ENCODE peak calls at places on chromosomes 4 and X, in nine cellular contexts. B, M, H, D, L, X, V, W and U are unnamed samples.

GRCh38 chr4:126440297-126440696 is 1125.5 kb downstream of the FAT4 start:
- DNase-seq in B (no peak), M (no peak), H (no peak), D (no peak), L (no peak), X (no peak), V (no peak), W (no peak), U (no peak)

GRCh38 chr4:6974138-6974848 is 64.7 kb downstream of the TBC1D14 start:
- DNase-seq in B (peak), M (peak), H (peak), D (peak), L (peak), X (peak), V (peak), W (peak), U (peak)

GRCh38 chr4:125956281-125956680 is 641.5 kb downstream of the FAT4 start:
- DNase-seq in B (no peak), M (no peak), H (no peak), D (no peak), L (no peak), X (no peak), V (no peak), W (no peak), U (no peak)

GRCh38 chr4:7610841-7611240 is 176.1 kb upstream of the PSAPL1 start:
- DNase-seq in B (no peak), M (no peak), H (no peak), D (no peak), L (no peak), X (no peak), V (no peak), W (no peak), U (no peak)

GRCh38 chr4:101019941-101020401 is 327.4 kb downstream of the PPP3CA start:
- DNase-seq in B (no peak), M (no peak), H (no peak), D (no peak), L (no peak), X (peak), V (peak), W (no peak), U (no peak)

GRCh38 chr4:37528161-37528560 is 158.0 kb downstream of the RELL1 start:
- DNase-seq in B (no peak), M (no peak), H (peak), D (peak), L (no peak), X (peak), V (no peak), W (no peak), U (no peak)

GRCh38 chr4:1172228-1172851 is at the start of gene SPON2:
- DNase-seq in B (no peak), M (no peak), H (no peak), D (no peak), L (no peak), X (no peak), V (no peak), W (no peak), U (peak)

GRCh38 chrX:152904151-152905080 is 6.5 kb downstream of the ZNF185 start:
- DNase-seq in B (peak), M (peak), H (no peak), D (no peak), L (no peak), X (no peak), V (peak), W (peak), U (peak)

GRCh38 chrX:14698770-14699169 is 169.4 kb downstream of the GLRA2 start:
- DNase-seq in B (no peak), M (no peak), H (no peak), D (no peak), L (no peak), X (no peak), V (no peak), W (no peak), U (no peak)

GRCh38 chrX:13364230-13364629 is 44.4 kb upstream of the ATXN3L start:
- DNase-seq in B (no peak), M (no peak), H (no peak), D (no peak), L (no peak), X (no peak), V (no peak), W (no peak), U (no peak)

GRCh38 chr4:98664959-98665358 is 6.5 kb upstream of the TSPAN5 start:
- DNase-seq in B (no peak), M (no peak), H (no peak), D (no peak), L (no peak), X (no peak), V (no peak), W (no peak), U (no peak)

GRCh38 chr4:94545296-94545695 is 93.6 kb downstream of the PDLIM5 start:
- DNase-seq in B (peak), M (no peak), H (no peak), D (no peak), L (no peak), X (peak), V (no peak), W (no peak), U (no peak)

GRCh38 chr4:177118596-177118995 is 191.1 kb upstream of the NEIL3 start:
- DNase-seq in B (peak), M (no peak), H (no peak), D (no peak), L (no peak), X (peak), V (no peak), W (no peak), U (no peak)

GRCh38 chr4:175176710-175177109 is 258.6 kb downstream of the ADAM29 start:
- DNase-seq in B (no peak), M (no peak), H (no peak), D (no peak), L (no peak), X (no peak), V (peak), W (no peak), U (no peak)

GRCh38 chr4:31045724-31046318 is 325.7 kb downstream of the PCDH7 start:
- DNase-seq in B (peak), M (peak), H (no peak), D (peak), L (no peak), X (peak), V (peak), W (peak), U (no peak)

GRCh38 chrX:2348225-2348624 is 152.6 kb downstream of the DHRSX start:
- DNase-seq in B (no peak), M (no peak), H (no peak), D (no peak), L (no peak), X (no peak), V (no peak), W (no peak), U (no peak)

GRCh38 chr4:7464259-7464655 is 29.5 kb upstream of the PSAPL1 start:
- DNase-seq in B (no peak), M (no peak), H (no peak), D (no peak), L (no peak), X (no peak), V (no peak), W (no peak), U (peak)

GRCh38 chrX:15785176-15785735 is 5.0 kb upstream of the ZRSR2 start:
- DNase-seq in B (no peak), M (no peak), H (no peak), D (no peak), L (no peak), X (no peak), V (no peak), W (no peak), U (no peak)

GRCh38 chr4:1469596-1470392 is 63.6 kb upstream of the NKX1-1 start:
- DNase-seq in B (no peak), M (no peak), H (peak), D (no peak), L (no peak), X (peak), V (no peak), W (peak), U (peak)

GRCh38 chrX:113195949-113196348 is 355.3 kb upstream of the AMOT start:
- DNase-seq in B (no peak), M (no peak), H (no peak), D (no peak), L (no peak), X (no peak), V (no peak), W (no peak), U (no peak)

GRCh38 chrX:74259879-74260491 is 44.0 kb upstream of the ZCCHC13 start:
- DNase-seq in B (no peak), M (no peak), H (no peak), D (no peak), L (no peak), X (no peak), V (no peak), W (peak), U (no peak)

GRCh38 chr4:37977471-37978452 is 17.6 kb downstream of the PTTG2 start:
- DNase-seq in B (peak), M (peak), H (peak), D (peak), L (no peak), X (peak), V (peak), W (peak), U (peak)

GRCh38 chr4:164536829-164537228 is 217.1 kb upstream of the SMIM31 start:
- DNase-seq in B (peak), M (no peak), H (no peak), D (no peak), L (no peak), X (peak), V (no peak), W (no peak), U (no peak)

GRCh38 chrX:4182010-4182806 is 468.8 kb upstream of the PRKX start:
- DNase-seq in B (no peak), M (no peak), H (no peak), D (no peak), L (no peak), X (no peak), V (no peak), W (peak), U (no peak)

GRCh38 chr4:80422727-80423404 is 87.3 kb downstream of the CFAP299 start:
- DNase-seq in B (no peak), M (no peak), H (no peak), D (no peak), L (no peak), X (no peak), V (peak), W (no peak), U (no peak)

GRCh38 chr4:6693274-6694176 is at the start of gene S100P:
- DNase-seq in B (no peak), M (no peak), H (no peak), D (peak), L (no peak), X (no peak), V (no peak), W (no peak), U (no peak)

GRCh38 chr4:153483432-153484418 is 17.6 kb downstream of the TMEM131L start:
- DNase-seq in B (no peak), M (no peak), H (no peak), D (no peak), L (no peak), X (no peak), V (peak), W (no peak), U (no peak)

GRCh38 chr4:18203936-18204335 is 182.4 kb upstream of the LCORL start:
- DNase-seq in B (no peak), M (no peak), H (no peak), D (no peak), L (no peak), X (no peak), V (peak), W (no peak), U (no peak)

GRCh38 chr4:61630548-61630947 is 430.4 kb downstream of the ADGRL3 start:
- DNase-seq in B (no peak), M (no peak), H (no peak), D (no peak), L (no peak), X (no peak), V (no peak), W (no peak), U (no peak)

GRCh38 chr4:188941524-188942109 is 802.4 kb downstream of the TRIML1 start:
- DNase-seq in B (peak), M (no peak), H (no peak), D (no peak), L (no peak), X (peak), V (no peak), W (no peak), U (no peak)

GRCh38 chr4:147044241-147044640 is 98.6 kb upstream of the TTC29 start:
- DNase-seq in B (no peak), M (no peak), H (no peak), D (no peak), L (no peak), X (no peak), V (no peak), W (no peak), U (no peak)

GRCh38 chrX:43717161-43717560 is 61.1 kb downstream of the MAOA start:
- DNase-seq in B (no peak), M (no peak), H (no peak), D (no peak), L (no peak), X (peak), V (no peak), W (no peak), U (no peak)

GRCh38 chr4:54152846-54153600 is 53.1 kb downstream of the GSX2 start:
- DNase-seq in B (peak), M (no peak), H (no peak), D (no peak), L (no peak), X (peak), V (no peak), W (no peak), U (no peak)

DNA sequence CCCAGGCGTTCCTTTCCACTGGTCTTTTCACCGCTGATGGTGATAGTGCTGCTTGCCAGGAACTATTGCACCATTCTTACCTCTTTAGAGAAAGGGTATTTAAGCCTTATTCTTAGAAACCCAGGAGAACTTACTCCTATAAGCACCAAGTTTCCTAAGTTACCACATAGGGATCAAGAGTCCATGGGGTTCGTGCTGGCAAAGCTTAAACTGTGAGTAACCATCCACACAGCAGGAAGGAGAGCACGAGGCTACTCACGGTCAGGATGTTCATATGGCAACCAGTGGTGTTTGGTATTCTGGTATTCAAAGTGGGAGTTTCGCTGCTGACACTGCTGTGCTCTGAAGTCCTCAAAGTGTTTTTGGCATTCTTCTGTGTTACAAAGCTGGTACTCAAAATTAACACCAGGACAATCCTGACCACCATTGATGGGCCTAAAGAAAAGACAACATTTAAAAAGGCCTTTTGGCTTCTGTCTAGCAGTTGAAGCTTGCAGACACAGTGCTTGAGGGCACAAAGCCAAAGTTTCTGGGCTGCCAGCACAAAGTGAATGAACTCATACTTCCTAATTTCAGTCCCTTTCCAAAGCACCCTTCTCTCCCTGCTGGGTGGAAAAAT is 256.9 kb downstream of the ADAMTS3 start:
- DNase-seq in B (peak), M (no peak), H (peak), D (peak), L (peak), X (peak), V (peak), W (peak), U (no peak)
- TF ChIP-seq CTCF in B (no peak), M (no peak), H (no peak), D (no peak), L (no peak), X (no peak), V (no peak), W (no peak), U (no peak)

GRCh38 chrX:103716967-103717366 is 6.3 kb downstream of the TMEM31 start:
- DNase-seq in B (no peak), M (no peak), H (no peak), D (no peak), L (no peak), X (peak), V (no peak), W (no peak), U (no peak)

GRCh38 chrX:103727115-103727514 is 16.4 kb downstream of the TMEM31 start:
- DNase-seq in B (no peak), M (no peak), H (no peak), D (no peak), L (no peak), X (no peak), V (no peak), W (no peak), U (no peak)

GRCh38 chrX:103718120-103718519 is 7.4 kb downstream of the TMEM31 start:
- DNase-seq in B (no peak), M (no peak), H (no peak), D (no peak), L (no peak), X (no peak), V (no peak), W (no peak), U (no peak)

GRCh38 chrX:103726477-103726876 is 15.8 kb downstream of the TMEM31 start:
- DNase-seq in B (no peak), M (no peak), H (no peak), D (no peak), L (no peak), X (no peak), V (no peak), W (no peak), U (no peak)

DNA sequence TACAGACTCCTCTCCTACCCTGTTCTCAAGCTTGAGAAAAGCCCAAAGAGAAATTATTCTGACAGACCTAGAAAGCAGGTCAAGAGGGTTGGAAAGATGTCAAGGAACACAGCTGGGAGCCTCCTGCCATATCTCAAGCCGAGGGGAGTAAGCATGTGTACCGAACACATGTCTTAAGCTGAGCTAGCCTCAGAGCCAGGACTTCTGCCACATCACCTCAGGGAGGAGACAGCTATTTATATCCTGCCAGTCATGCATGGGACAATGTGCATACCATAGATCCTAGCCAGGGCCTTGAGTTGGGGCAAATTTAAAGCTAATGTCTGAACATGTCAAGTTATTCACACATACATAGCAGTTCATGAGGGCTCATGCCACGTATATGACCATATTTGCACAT is 11.8 kb downstream of the TMEM31 start:
- DNase-seq in B (peak), M (no peak), H (no peak), D (no peak), L (no peak), X (peak), V (no peak), W (no peak), U (no peak)
- TF ChIP-seq CTCF in B (no peak), M (no peak), H (no peak), D (no peak), L (no peak), X (no peak), V (no peak), W (no peak), U (no peak)

GRCh38 chr4:119284876-119285611 is 36.9 kb downstream of the FABP2 start:
- DNase-seq in B (no peak), M (no peak), H (no peak), D (no peak), L (no peak), X (peak), V (peak), W (no peak), U (no peak)
- TF ChIP-seq CTCF in B (no peak), M (no peak), H (no peak), D (peak), L (no peak), X (no peak), V (no peak), W (no peak), U (no peak)

DNA sequence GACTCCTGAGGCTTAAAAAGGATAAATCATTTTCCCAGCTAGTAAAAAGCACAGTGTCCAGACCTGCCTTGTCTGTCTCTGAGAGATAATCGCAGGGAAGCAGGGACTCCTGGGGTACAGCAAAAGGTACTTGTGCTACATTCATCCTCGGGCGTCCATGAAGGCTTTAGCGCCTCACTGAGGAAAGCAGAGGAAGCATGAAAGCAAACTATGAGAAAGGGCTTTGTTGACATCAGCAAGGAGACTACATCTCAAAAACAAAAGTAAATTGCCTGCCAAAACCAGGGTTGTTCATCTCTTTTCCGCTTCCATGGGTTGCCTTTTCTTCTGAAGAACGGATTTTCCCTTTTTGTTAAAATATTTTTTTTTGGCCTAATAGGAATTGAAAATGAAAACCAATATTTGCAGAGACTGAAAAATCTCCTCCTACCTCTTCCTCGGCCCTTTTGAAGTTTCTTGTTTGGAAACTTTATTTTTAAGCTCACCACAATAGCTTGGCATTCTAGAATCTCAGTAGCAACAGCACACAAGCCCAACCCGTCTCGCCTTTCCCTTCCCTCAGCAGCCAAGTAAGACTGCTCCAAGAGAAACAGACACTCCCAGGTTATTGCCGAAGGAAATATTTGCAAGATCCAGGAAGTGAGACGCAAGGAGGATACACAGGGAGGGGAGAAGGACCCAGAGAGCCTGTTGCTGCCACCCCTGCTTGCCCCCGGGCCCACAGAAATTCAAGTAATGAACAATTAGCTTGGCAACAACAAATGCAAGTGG is 148.3 kb upstream of the DGKK start:
- DNase-seq in B (no peak), M (no peak), H (no peak), D (no peak), L (no peak), X (no peak), V (no peak), W (no peak), U (no peak)
- TF ChIP-seq CTCF in B (no peak), M (no peak), H (no peak), D (no peak), L (no peak), X (peak), V (no peak), W (no peak), U (no peak)

GRCh38 chrX:72609313-72609712 is 36.7 kb upstream of the HDAC8 start:
- DNase-seq in B (no peak), M (no peak), H (no peak), D (no peak), L (no peak), X (peak), V (no peak), W (no peak), U (no peak)
- TF ChIP-seq CTCF in B (peak), M (no peak), H (no peak), D (no peak), L (no peak), X (peak), V (no peak), W (no peak), U (no peak)